ENCODE peak calls at places on chromosomes 2 and 18, in four cellular contexts. B, Q, J and N are unnamed samples.

GRCh38 chr2:241308267-241308666 is 7.2 kb downstream of the HDLBP start:
- DNase-seq in B (no peak), Q (no peak), J (no peak), N (no peak)

GRCh38 chr18:46152436-46152807 is 48.2 kb downstream of the HAUS1 start:
- DNase-seq in B (no peak), Q (peak; percentile 83), J (no peak), N (no peak)

GRCh38 chr18:32439802-32440201 is 30.9 kb downstream of the GAREM1 start:
- DNase-seq in B (no peak), Q (no peak), J (no peak), N (peak; percentile 9)

GRCh38 chr2:42937171-42937875 is 144.9 kb upstream of the HAAO start:
- DNase-seq in B (no peak), Q (no peak), J (no peak), N (no peak)

GRCh38 chr2:155368934-155369333 is 670.4 kb downstream of the KCNJ3 start:
- DNase-seq in B (no peak), Q (peak; percentile 0), J (no peak), N (peak; percentile 24)

GRCh38 chr2:222743263-222743865 is 71.9 kb downstream of the MOGAT1 start:
- DNase-seq in B (no peak), Q (no peak), J (no peak), N (peak; percentile 81)

GRCh38 chr2:137924019-137924418 is 40.3 kb upstream of the HNMT start:
- DNase-seq in B (no peak), Q (no peak), J (no peak), N (peak; percentile 57)

GRCh38 chr18:42183746-42184145 is 228.7 kb downstream of the PIK3C3 start:
- DNase-seq in B (no peak), Q (peak; percentile 61), J (no peak), N (no peak)

GRCh38 chr2:116537811-116538210 is 1276.7 kb upstream of the DDX18 start:
- DNase-seq in B (no peak), Q (no peak), J (no peak), N (no peak)

GRCh38 chr2:197254776-197255521 is 55.6 kb downstream of the ANKRD44 start:
- DNase-seq in B (no peak), Q (no peak), J (no peak), N (no peak)

GRCh38 chr2:108776475-108776874 is 10.1 kb upstream of the CCDC138 start:
- DNase-seq in B (no peak), Q (no peak), J (peak; percentile 62), N (no peak)

GRCh38 chr18:48157956-48158355 is 227.5 kb upstream of the SMAD2 start:
- DNase-seq in B (no peak), Q (no peak), J (no peak), N (no peak)
- TF ChIP-seq CTCF in B (no peak), Q (no peak), J (no peak), N (no peak)

GRCh38 chr18:50944245-50944917 is 23.5 kb upstream of the ELAC1 start:
- DNase-seq in B (no peak), Q (no peak), J (no peak), N (no peak)
- TF ChIP-seq FOS in B (no peak), Q (no peak), J (no peak), N (no peak)

GRCh38 chr18:75553021-75553420 is 125.5 kb upstream of the SMIM21 start:
- DNase-seq in B (no peak), Q (no peak), J (no peak), N (no peak)
- TF ChIP-seq CTCF in B (no peak), Q (no peak), J (no peak), N (no peak)

GRCh38 chr2:208609166-208609804 is 202.7 kb downstream of the PTH2R start:
- DNase-seq in B (no peak), Q (no peak), J (no peak), N (no peak)
- TF ChIP-seq FOS in B (no peak), Q (no peak), J (no peak), N (no peak)

GRCh38 chr2:32835148-32835547 is 111.6 kb upstream of the LTBP1 start:
- DNase-seq in B (no peak), Q (no peak), J (no peak), N (no peak)
- TF ChIP-seq CTCF in B (no peak), Q (no peak), J (no peak), N (no peak)

GRCh38 chr2:134275058-134275862 is 21.4 kb downstream of the MGAT5 start:
- DNase-seq in B (no peak), Q (no peak), J (peak; percentile 95), N (no peak)

GRCh38 chr2:134278546-134278945 is 24.7 kb downstream of the MGAT5 start:
- DNase-seq in B (no peak), Q (no peak), J (no peak), N (no peak)

GRCh38 chr2:134276381-134277172 is 22.7 kb downstream of the MGAT5 start:
- DNase-seq in B (no peak), Q (peak; percentile 26), J (no peak), N (no peak)

GRCh38 chr2:134279417-134279816 is 25.5 kb downstream of the MGAT5 start:
- DNase-seq in B (no peak), Q (no peak), J (no peak), N (no peak)

GRCh38 chr2:134277223-134277622 is 23.4 kb downstream of the MGAT5 start:
- DNase-seq in B (no peak), Q (no peak), J (no peak), N (no peak)
- TF ChIP-seq FOS in B (no peak), Q (no peak), J (no peak), N (peak; percentile 23)

GRCh38 chr2:188978291-188979081 is 4.3 kb downstream of the COL3A1 start:
- DNase-seq in B (no peak), Q (peak; percentile 69), J (peak; percentile 23), N (peak; percentile 86)
- TF ChIP-seq CTCF in B (no peak), Q (peak; percentile 43), J (peak; percentile 24), N (peak; percentile 25)